ENCODE peak calls at places on chromosomes 7 and 10, in nine cellular contexts. U is mammary epithelial cell, H is breast epithelium, K is astrocyte, J is pancreas, P is AG04450, I is fibroblast of lung, F is esophagus squamous epithelium, R is neuronal stem cell. O is an unnamed sample.

GRCh38 chr10:64033710-64034109 is 512.5 kb downstream of the REEP3 start:
- DNase-seq in F (no peak), R (no peak), H (no peak), J (no peak), P (no peak), U (no peak), K (no peak), I (no peak), O (no peak)

GRCh38 chr7:20741801-20742200 is 44.9 kb downstream of the SP8 start:
- DNase-seq in U (no peak), R (no peak), I (no peak), F (no peak), J (no peak), H (no peak), K (no peak), P (no peak), O (no peak)

GRCh38 chr7:102275123-102275703 is 11.5 kb upstream of the SH2B2 start:
- DNase-seq in R (no peak), U (peak; percentile 12), H (no peak), J (no peak), F (no peak), P (no peak), I (no peak), K (no peak), O (no peak)

GRCh38 chr7:88806280-88807037 is 10.9 kb upstream of the TEX47 start:
- DNase-seq in R (no peak), H (no peak), U (no peak), I (no peak), P (no peak), F (no peak), K (no peak), J (no peak), O (no peak)

GRCh38 chr7:105389090-105389650 is 449 bp upstream of the SRPK2 start:
- DNase-seq in J (peak; percentile 48), P (no peak), U (peak; percentile 50), R (peak; percentile 33), H (no peak), I (peak; percentile 56), F (no peak), K (peak; percentile 31), O (peak; percentile 11)

GRCh38 chr7:106047818-106048490 is 64.2 kb downstream of the SYPL1 start:
- DNase-seq in K (no peak), R (no peak), H (no peak), F (no peak), U (peak; percentile 64), J (no peak), I (no peak), P (no peak), O (no peak)

GRCh38 chr7:3911685-3912084 is 610.6 kb downstream of the SDK1 start:
- DNase-seq in K (peak; percentile 62), U (peak; percentile 94), P (no peak), J (no peak), R (no peak), H (no peak), F (no peak), I (peak; percentile 76), O (no peak)

GRCh38 chr10:80155696-80156215 is 23.2 kb downstream of the PLAC9 start:
- DNase-seq in J (no peak), I (no peak), P (no peak), U (no peak), H (no peak), F (no peak), K (no peak), R (no peak), O (no peak)

GRCh38 chr10:102676916-102677315 is 32.6 kb downstream of the TRIM8 start:
- DNase-seq in F (no peak), J (no peak), H (no peak), R (no peak), K (no peak), U (no peak), I (no peak), P (no peak), O (no peak)

GRCh38 chr7:23242321-23242720 is 4.3 kb upstream of the GPNMB start:
- DNase-seq in U (peak; percentile 80), H (no peak), F (no peak), I (peak; percentile 15), R (no peak), P (no peak), K (no peak), J (no peak), O (no peak)

GRCh38 chr7:66460921-66461361 is 167.7 kb upstream of the KCTD7 start:
- DNase-seq in H (no peak), F (no peak), K (no peak), I (no peak), U (peak; percentile 6), R (no peak), P (no peak), J (no peak), O (no peak)

GRCh38 chr10:118967160-118967559 is 62.4 kb upstream of the NANOS1 start:
- DNase-seq in I (no peak), R (no peak), H (no peak), K (no peak), U (no peak), F (no peak), J (no peak), P (no peak), O (no peak)

GRCh38 chr7:2196381-2197378 is 36.1 kb downstream of the MAD1L1 start:
- DNase-seq in U (no peak), I (no peak), F (no peak), K (no peak), P (no peak), H (no peak), R (no peak), J (no peak), O (no peak)

GRCh38 chr10:121792198-121792597 is 135.6 kb downstream of the ATE1 start:
- DNase-seq in P (no peak), H (no peak), F (no peak), J (no peak), U (no peak), I (peak; percentile 87), K (peak; percentile 84), R (no peak), O (no peak)

GRCh38 chr10:13270877-13271551 is 28.9 kb downstream of the PHYH start:
- DNase-seq in U (peak; percentile 20), R (no peak), K (peak; percentile 23), J (no peak), F (no peak), I (peak; percentile 48), H (no peak), P (no peak), O (no peak)

GRCh38 chr10:12050528-12050927 is 7.9 kb upstream of the UPF2 start:
- DNase-seq in P (no peak), F (no peak), I (peak; percentile 32), U (no peak), H (no peak), J (no peak), R (no peak), K (no peak), O (no peak)

GRCh38 chr10:47380341-47381215 is 3.5 kb downstream of the ZNF488 start:
- DNase-seq in P (no peak), K (no peak), R (no peak), I (no peak), H (no peak), U (no peak), J (peak; percentile 68), F (no peak), O (no peak)

DNA sequence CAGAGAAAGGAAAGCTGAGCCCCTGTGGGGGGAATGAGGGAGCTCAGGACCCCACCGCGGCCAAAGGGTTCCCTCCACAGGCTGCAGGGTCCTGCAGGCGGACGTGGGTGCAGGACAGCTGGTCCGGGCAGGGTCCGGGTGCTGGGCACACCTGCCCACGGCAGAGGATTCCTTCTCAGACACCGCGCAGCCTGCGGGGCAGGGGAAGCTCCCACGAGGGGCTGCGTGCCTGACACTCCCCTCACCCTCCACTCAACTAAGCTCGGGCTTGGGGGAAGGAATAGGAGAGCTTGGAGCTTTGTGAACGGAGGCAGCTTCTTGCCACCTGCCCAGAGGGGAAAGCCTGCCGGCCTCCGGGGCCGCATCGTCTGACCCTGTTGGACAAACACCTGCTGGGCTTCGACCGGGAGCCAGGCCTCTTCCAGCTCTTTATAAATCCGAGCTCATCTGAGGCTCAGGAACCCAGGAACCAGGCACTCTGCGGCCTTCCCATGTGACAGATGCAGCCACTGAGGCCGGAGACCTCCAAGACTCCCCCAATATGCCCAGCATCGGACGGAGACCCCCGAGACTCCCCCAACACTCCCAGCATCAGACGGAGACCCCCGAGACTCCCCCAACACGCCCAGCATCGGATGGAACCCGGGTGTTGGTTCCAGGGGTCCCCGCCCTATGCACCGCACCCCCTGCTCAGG is 97.3 kb downstream of the PDGFA start:
- DNase-seq in J (no peak), H (no peak), K (no peak), P (no peak), I (no peak), F (no peak), U (no peak), R (no peak), O (no peak)
- H3K9me3 ChIP-seq in J (no peaks in the 10 kb centered on the region), H (peaks cover 9% of the 10 kb centered on the region), K (peaks cover 10% of the 10 kb centered on the region), P (peaks cover 35% of the 10 kb centered on the region), I (no peaks in the 10 kb centered on the region), F (peaks cover 8% of the 10 kb centered on the region), U (peaks cover 9% of the 10 kb centered on the region), R (peaks cover 3% of the 10 kb centered on the region), O (peaks cover 5% of the 10 kb centered on the region)

DNA sequence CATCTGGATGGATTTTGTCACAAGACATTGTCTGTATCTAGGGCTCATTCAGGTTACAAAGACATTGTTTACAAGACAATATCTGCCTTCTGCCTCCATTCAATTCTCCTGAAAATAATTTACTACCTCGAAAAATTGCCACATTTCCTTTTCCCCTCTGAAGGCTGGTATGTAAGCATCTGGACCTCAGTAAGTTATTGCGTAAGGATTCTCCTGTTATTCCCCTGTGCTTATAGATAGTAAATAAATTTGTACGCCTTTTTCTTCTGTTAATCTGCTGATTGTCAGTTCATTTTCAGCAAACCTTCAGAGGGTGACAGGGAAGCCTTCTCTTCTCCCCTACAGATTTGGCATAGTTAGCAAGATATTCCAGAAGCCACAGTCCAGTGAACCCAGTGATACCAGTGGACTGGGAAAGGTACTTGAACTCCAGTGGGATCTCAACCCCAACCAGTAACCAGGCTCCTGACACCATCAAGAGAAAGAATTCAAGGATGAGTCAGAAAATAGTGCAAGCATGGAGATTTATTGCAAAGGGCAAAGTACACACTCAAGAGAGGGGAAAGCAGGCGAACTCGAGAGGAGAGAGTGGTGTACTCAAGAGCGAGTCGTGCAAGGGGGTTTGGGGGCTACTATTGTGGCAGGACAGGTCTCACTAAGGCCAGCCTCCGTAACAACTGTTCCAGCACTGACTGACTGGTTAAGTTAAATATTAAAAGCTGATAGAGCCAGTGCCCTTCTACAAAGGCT is 706.8 kb upstream of the GHITM start:
- DNase-seq in U (no peak), H (no peak), K (no peak), I (no peak), R (no peak), J (no peak), F (no peak), P (no peak), O (no peak)
- H3K9me3 ChIP-seq in U (no peaks in the 10 kb centered on the region), H (no peaks in the 10 kb centered on the region), K (no peaks in the 10 kb centered on the region), I (no peaks in the 10 kb centered on the region), R (peaks cover 5% of the 10 kb centered on the region), J (no peaks in the 10 kb centered on the region), F (no peaks in the 10 kb centered on the region), P (no peaks in the 10 kb centered on the region), O (no peaks in the 10 kb centered on the region)

GRCh38 chr7:64528770-64529169 is 34.1 kb downstream of the ZNF680 start:
- DNase-seq in R (no peak), U (no peak), F (no peak), H (no peak), P (no peak), K (no peak), I (no peak), J (no peak), O (no peak)
- H3K9me3 ChIP-seq in R (peaks cover 93% of the 10 kb centered on the region), U (peaks cover 26% of the 10 kb centered on the region), F (peaks cover 95% of the 10 kb centered on the region), H (peaks cover 38% of the 10 kb centered on the region), P (peaks cover 31% of the 10 kb centered on the region), K (peaks cover 10% of the 10 kb centered on the region), I (no peaks in the 10 kb centered on the region), J (peaks cover 6% of the 10 kb centered on the region), O (peaks cover 79% of the 10 kb centered on the region)

GRCh38 chr10:37895674-37896073 is 38.3 kb upstream of the ZNF248 start:
- DNase-seq in H (no peak), J (no peak), U (no peak), P (no peak), F (no peak), R (no peak), I (no peak), K (no peak), O (no peak)
- H3K9me3 ChIP-seq in H (peaks cover 26% of the 10 kb centered on the region), J (no peaks in the 10 kb centered on the region), U (peaks cover 30% of the 10 kb centered on the region), P (no peaks in the 10 kb centered on the region), F (peaks cover 57% of the 10 kb centered on the region), R (peaks cover 11% of the 10 kb centered on the region), I (no peaks in the 10 kb centered on the region), K (peaks cover 22% of the 10 kb centered on the region), O (peaks cover 36% of the 10 kb centered on the region)

O was measured in CD4-positive, alpha-beta T cell.